ENCODE peak calls at places on chromosomes 6 and 20, in four cellular contexts. E is smooth muscle cell of the brain vasculature, G is RWPE1, T is caudate nucleus. A is an unnamed sample.

GRCh38 chr6:147738089-147738488 is 229.6 kb downstream of the SAMD5 start:
- DNase-seq in G (no peak), E (no peak), T (no peak), A (no peak)

GRCh38 chr20:3777726-3778629 is 3.3 kb downstream of the SPEF1 start:
- DNase-seq in G (peak), E (no peak), T (no peak), A (peak)

GRCh38 chr6:116557863-116558262 is 4.3 kb downstream of the CALHM4 start:
- DNase-seq in G (peak), T (no peak), E (peak), A (no peak)

GRCh38 chr20:41862476-41862875 is 244.3 kb upstream of the CHD6 start:
- DNase-seq in E (no peak), T (peak), G (no peak), A (no peak)

GRCh38 chr6:150683320-150683719 is 83.6 kb downstream of the PLEKHG1 start:
- DNase-seq in E (no peak), T (no peak), G (no peak), A (no peak)

GRCh38 chr20:44747166-44748004 is 1.7 kb downstream of the KCNK15 start:
- DNase-seq in G (peak), E (no peak), T (peak), A (peak)

GRCh38 chr6:163370807-163371206 is 43.7 kb upstream of the QKI start:
- DNase-seq in G (no peak), E (no peak), T (no peak), A (no peak)

GRCh38 chr6:33018904-33019303 is 9.5 kb upstream of the HLA-DOA start:
- DNase-seq in T (peak), G (no peak), E (no peak), A (peak)

GRCh38 chr20:2084703-2085102 is 16.9 kb upstream of the STK35 start:
- DNase-seq in G (no peak), T (no peak), E (no peak), A (no peak)

GRCh38 chr6:95767897-95768463 is 190.6 kb downstream of the MANEA start:
- DNase-seq in T (no peak), G (no peak), E (no peak), A (no peak)

GRCh38 chr6:87274660-87275273 is 47.6 kb upstream of the SMIM8 start:
- DNase-seq in E (peak), G (peak), T (no peak), A (no peak)

GRCh38 chr6:69936674-69937363 is 70.5 kb downstream of the COL19A1 start:
- DNase-seq in T (no peak), G (no peak), E (no peak), A (no peak)

GRCh38 chr6:168577496-168577895 is 136.5 kb downstream of the SMOC2 start:
- DNase-seq in T (no peak), G (no peak), E (no peak), A (no peak)

GRCh38 chr20:14307956-14308355 is 29.5 kb downstream of the FLRT3 start:
- DNase-seq in T (no peak), E (no peak), G (no peak), A (no peak)

GRCh38 chr20:8587810-8588209 is 455.7 kb downstream of the PLCB1 start:
- DNase-seq in E (no peak), G (no peak), T (no peak), A (no peak)

GRCh38 chr20:57387945-57388351 is 3.2 kb upstream of the RBM38 start:
- DNase-seq in G (no peak), E (no peak), T (peak), A (no peak)

GRCh38 chr6:158448856-158449255 is 111.0 kb upstream of the TMEM181 start:
- DNase-seq in E (no peak), G (no peak), T (no peak), A (no peak)

GRCh38 chr20:11929947-11930346 is 12.3 kb downstream of the BTBD3 start:
- DNase-seq in E (no peak), G (no peak), T (no peak), A (no peak)

GRCh38 chr6:109308018-109308492 is 74.2 kb downstream of the CD164 start:
- DNase-seq in T (no peak), E (no peak), G (peak), A (no peak)

GRCh38 chr6:112626468-112627082 is 279.4 kb downstream of the RFPL4B start:
- DNase-seq in G (no peak), E (no peak), T (no peak), A (no peak)

GRCh38 chr6:25899580-25900408 is 25.8 kb upstream of the SLC17A3 start:
- DNase-seq in E (no peak), T (no peak), G (no peak), A (no peak)

GRCh38 chr20:58306421-58307261 is 2.9 kb upstream of the RAB22A start:
- DNase-seq in G (peak), E (no peak), T (no peak), A (peak)

GRCh38 chr6:138099832-138100231 is 7.4 kb downstream of the PERP start:
- DNase-seq in G (peak), T (no peak), E (no peak), A (no peak)

GRCh38 chr6:111600588-111601440 is 4.9 kb downstream of the TRAF3IP2 start:
- DNase-seq in T (no peak), E (no peak), G (no peak), A (no peak)

GRCh38 chr20:20014659-20015058 is 2.5 kb upstream of the NAA20 start:
- DNase-seq in T (no peak), G (no peak), E (no peak), A (no peak)

GRCh38 chr6:83047065-83047754 is 18.4 kb downstream of the UBE3D start:
- DNase-seq in G (no peak), E (no peak), T (no peak), A (no peak)

GRCh38 chr20:52142801-52143200 is 48.8 kb downstream of the ZFP64 start:
- DNase-seq in G (no peak), T (no peak), E (no peak), A (no peak)

GRCh38 chr6:52310932-52311331 is 26.4 kb upstream of the MCM3 start:
- DNase-seq in G (no peak), E (no peak), T (peak), A (peak)

GRCh38 chr6:122494665-122495272 is 23.2 kb upstream of the SERINC1 start:
- DNase-seq in E (no peak), T (no peak), G (no peak), A (no peak)

GRCh38 chr20:41047279-41047974 is 18.8 kb downstream of the TOP1 start:
- DNase-seq in T (no peak), E (no peak), G (peak), A (no peak)